ENCODE peak calls at places on chromosomes 11 and 22, in six cellular contexts. I is caudate nucleus, L is kidney glomerular epithelial cell, N is RPMI7951, R is endodermal cell, H is GM23248. W is an unnamed sample.

GRCh38 chr11:112655386-112655785 is 305.8 kb upstream of the NCAM1 start:
- DNase-seq in I (no peak), L (no peak), N (peak; percentile 47), R (no peak), H (peak; percentile 74), W (no peak)

GRCh38 chr11:33699515-33700424 is 856 bp downstream of the C11orf91 start:
- DNase-seq in I (no peak), L (no peak), N (no peak), R (no peak), H (peak; percentile 51), W (peak; percentile 6)

GRCh38 chr22:46894081-46894671 is 131.7 kb downstream of the TBC1D22A start:
- DNase-seq in I (no peak), L (no peak), N (peak; percentile 2), R (peak; percentile 22), H (peak; percentile 40), W (no peak)

GRCh38 chr11:67303989-67304411 is 670 bp downstream of the SSH3 start:
- DNase-seq in I (no peak), L (no peak), N (peak; percentile 30), R (peak; percentile 71), H (peak; percentile 52), W (no peak)

GRCh38 chr22:24450600-24450999 is 23.2 kb downstream of the ADORA2A start:
- DNase-seq in I (no peak), L (no peak), N (no peak), R (peak; percentile 60), H (no peak), W (no peak)

GRCh38 chr22:23376256-23376655 is 195.9 kb downstream of the BCR start:
- DNase-seq in I (no peak), L (no peak), N (peak; percentile 35), R (peak; percentile 91), H (peak; percentile 29), W (no peak)

GRCh38 chr11:73034777-73035176 is 107.3 kb downstream of the FCHSD2 start:
- DNase-seq in I (no peak), L (no peak), N (no peak), R (no peak), H (no peak), W (no peak)

GRCh38 chr11:62505784-62506145 is 40.8 kb downstream of the AHNAK start:
- DNase-seq in I (no peak), L (no peak), N (no peak), R (no peak), H (peak; percentile 46), W (no peak)

GRCh38 chr11:26271666-26272065 is 60.3 kb upstream of the ANO3 start:
- DNase-seq in I (no peak), L (no peak), N (no peak), R (no peak), H (no peak), W (no peak)

GRCh38 chr11:45665206-45665932 is at the start of gene CHST1:
- DNase-seq in I (no peak), L (no peak), N (peak; percentile 27), R (peak; percentile 76), H (peak; percentile 60), W (no peak)

GRCh38 chr11:122229611-122230386 is 113.8 kb upstream of the BLID start:
- DNase-seq in I (no peak), L (no peak), N (peak; percentile 45), R (peak; percentile 75), H (no peak), W (no peak)

GRCh38 chr11:2940166-2940929 is 11.1 kb upstream of the PHLDA2 start:
- DNase-seq in I (no peak), L (no peak), N (peak; percentile 78), R (peak; percentile 56), H (peak; percentile 82), W (no peak)

GRCh38 chr11:66934971-66935779 is 23.0 kb downstream of the PC start:
- DNase-seq in I (no peak), L (no peak), N (peak; percentile 29), R (no peak), H (peak; percentile 38), W (no peak)

GRCh38 chr22:38230108-38230825 is 28.5 kb downstream of the MAFF start:
- DNase-seq in I (no peak), L (peak; percentile 25), N (peak; percentile 20), R (peak; percentile 76), H (peak; percentile 74), W (no peak)

GRCh38 chr11:74710291-74710938 is 20.8 kb downstream of the CHRDL2 start:
- DNase-seq in I (no peak), L (no peak), N (no peak), R (peak; percentile 59), H (peak; percentile 72), W (no peak)

GRCh38 chr11:77102246-77103210 is at the start of gene OMP:
- DNase-seq in I (no peak), L (no peak), N (no peak), R (no peak), H (no peak), W (no peak)

GRCh38 chr11:14022821-14023220 is 60.3 kb downstream of the SPON1 start:
- DNase-seq in I (no peak), L (no peak), N (no peak), R (peak; percentile 57), H (no peak), W (no peak)